ENCODE peak calls at places on chromosomes 6 and 20, in six cellular contexts. R is PC-9, F is IMR-90, V is astrocyte, Q is hepatocyte, A is K562. E is an unnamed sample. For H4K20me1, the result is how much of the 10 kb centered on the place peaks cover.

GRCh38 chr6:115796061-115796460 is 264.6 kb downstream of the FRK start:
- DNase-seq in R (no peak), F (no peak), V (no peak), Q (no peak), A (no peak), E (no peak)

GRCh38 chr6:50842861-50843384 is 24.3 kb downstream of the TFAP2B start:
- DNase-seq in R (no peak), F (no peak), V (no peak), Q (no peak), A (no peak), E (no peak)

GRCh38 chr6:34791164-34791841 is 580 bp upstream of the BLTP3A start:
- DNase-seq in R (no peak), F (peak), V (peak), Q (peak), A (peak), E (peak)

GRCh38 chr20:10674684-10675455 is 1.1 kb upstream of the JAG1 start:
- DNase-seq in R (peak), F (peak), V (no peak), Q (peak), A (peak), E (peak)

GRCh38 chr6:157779705-157780604 is 43.1 kb upstream of the SNX9 start:
- DNase-seq in R (no peak), F (peak), V (peak), Q (no peak), A (no peak), E (no peak)

GRCh38 chr6:150573041-150573681 is 26.5 kb upstream of the PLEKHG1 start:
- DNase-seq in R (no peak), F (no peak), V (no peak), Q (peak), A (peak), E (no peak)

GRCh38 chr20:47878601-47879004 is 93.3 kb upstream of the SULF2 start:
- DNase-seq in R (peak), F (no peak), V (no peak), Q (no peak), A (no peak), E (no peak)

GRCh38 chr20:32886652-32887051 is 27.9 kb downstream of the EFCAB8 start:
- DNase-seq in R (no peak), F (no peak), V (no peak), Q (no peak), A (no peak), E (no peak)

GRCh38 chr6:96675617-96676016 is 112.7 kb downstream of the FHL5 start:
- DNase-seq in R (no peak), F (no peak), V (peak), Q (no peak), A (no peak), E (no peak)

GRCh38 chr6:166806217-166806838 is 150.0 kb downstream of the RNASET2 start:
- DNase-seq in R (no peak), F (no peak), V (no peak), Q (no peak), A (no peak), E (no peak)
- H4K20me1 ChIP-seq in R (under half), F (under half), V (under half), Q (under half), A (under half), E (under half)

GRCh38 chr6:110858562-110859214 is 15.9 kb upstream of the AMD1 start:
- DNase-seq in R (no peak), F (no peak), V (no peak), Q (no peak), A (no peak), E (no peak)
- H3K27ac ChIP-seq in R (no peak), F (no peak), V (no peak), Q (no peak), A (no peak), E (no peak)

GRCh38 chr6:81969814-81970213 is 217.3 kb upstream of the TENT5A start:
- DNase-seq in R (no peak), F (no peak), V (no peak), Q (no peak), A (no peak), E (no peak)
- H4K20me1 ChIP-seq in R (under half), F (under half), V (under half), Q (under half), A (under half), E (under half)

DNA sequence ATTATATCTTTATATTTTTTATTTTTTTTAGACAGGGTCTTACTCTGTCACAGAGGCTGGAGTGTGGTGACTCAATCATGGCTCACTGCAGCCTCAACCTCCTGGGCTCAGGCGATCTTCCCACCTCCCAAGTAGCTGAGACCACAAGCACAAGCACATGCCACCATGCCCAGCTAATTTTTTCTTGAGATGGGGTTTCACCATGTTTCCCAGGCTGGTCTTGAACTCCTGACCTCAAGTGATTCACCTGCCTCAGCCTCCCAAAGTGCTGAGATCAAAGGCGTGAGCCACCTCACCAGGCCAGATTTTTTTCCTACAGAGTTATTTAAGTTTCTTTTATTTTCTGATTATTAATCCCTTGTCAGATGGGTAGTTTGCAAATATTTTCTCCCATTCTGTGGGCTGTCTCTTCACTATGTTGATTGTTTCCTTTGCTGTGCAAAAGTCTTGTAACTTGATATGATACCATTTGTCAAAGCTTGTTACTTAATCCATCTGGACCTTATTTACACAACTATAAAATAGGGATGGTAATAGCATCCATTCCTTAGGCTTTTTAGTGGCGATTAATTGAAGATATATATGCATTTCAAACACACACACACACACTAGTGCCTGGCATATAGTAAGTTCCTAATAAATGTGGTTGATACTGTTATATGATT is 187.2 kb downstream of the BCAS1 start:
- DNase-seq in R (peak), F (peak), V (peak), Q (no peak), A (no peak), E (no peak)
- H3K27ac ChIP-seq in R (peak), F (no peak), V (peak), Q (no peak), A (no peak), E (no peak)

E was measured in Karpas-422.